ENCODE peak calls at places on chromosomes 5 and 9, in six cellular contexts. B, T, D, O, Z and N are unnamed samples.

GRCh38 chr9:132135456-132135855 is 26.4 kb upstream of the NTNG2 start:
- DNase-seq in B (no peak), T (no peak), Z (no peak), O (no peak), D (no peak), N (no peak)

GRCh38 chr9:130359819-130360218 is 84.9 kb upstream of the ASS1 start:
- DNase-seq in O (peak; percentile 79), D (no peak), B (no peak), T (no peak), Z (no peak), N (peak; percentile 53)

GRCh38 chr5:176737001-176737745 is 73.2 kb upstream of the UNC5A start:
- DNase-seq in B (no peak), T (no peak), Z (no peak), D (no peak), O (no peak), N (no peak)

GRCh38 chr9:8070779-8071444 is 271.3 kb upstream of the DMAC1 start:
- DNase-seq in B (no peak), T (no peak), D (no peak), O (peak; percentile 20), Z (no peak), N (peak; percentile 40)

GRCh38 chr5:174736777-174737176 is 12.4 kb downstream of the MSX2 start:
- DNase-seq in O (no peak), B (no peak), D (no peak), T (no peak), Z (no peak), N (no peak)

GRCh38 chr9:35560625-35561337 is 44.3 kb upstream of the TESK1 start:
- DNase-seq in T (no peak), D (no peak), Z (no peak), O (no peak), B (no peak), N (no peak)

GRCh38 chr9:38619556-38620447 is 594 bp downstream of the ANKRD18A start:
- DNase-seq in D (no peak), B (no peak), T (peak; percentile 18), O (peak; percentile 20), Z (no peak), N (peak; percentile 42)

GRCh38 chr5:163458778-163459405 is 1.0 kb downstream of the NUDCD2 start:
- DNase-seq in T (no peak), D (no peak), O (no peak), B (no peak), Z (no peak), N (no peak)

GRCh38 chr5:150461231-150461630 is 11.7 kb upstream of the RPS14 start:
- DNase-seq in D (peak; percentile 81), T (no peak), O (no peak), B (no peak), Z (no peak), N (peak; percentile 42)

GRCh38 chr5:1543398-1544293 is 19.9 kb upstream of the LPCAT1 start:
- DNase-seq in B (no peak), D (no peak), Z (no peak), O (no peak), T (no peak), N (no peak)